ENCODE peak calls at places on chromosomes 6 and 20, in four cellular contexts. O, D, E and N are unnamed samples.

GRCh38 chr20:47167846-47168245 is 188.7 kb downstream of the ZMYND8 start:
- DNase-seq in O (no peak), E (no peak), D (no peak), N (no peak)

GRCh38 chr6:47919875-47920274 is 138.0 kb downstream of the OPN5 start:
- DNase-seq in E (no peak), D (no peak), O (no peak), N (no peak)

GRCh38 chr6:6711832-6712231 is 123.3 kb downstream of the LY86 start:
- DNase-seq in E (peak; percentile 41), O (no peak), D (no peak), N (no peak)

GRCh38 chr6:159184559-159184958 is 15.4 kb downstream of the FNDC1 start:
- DNase-seq in D (no peak), E (no peak), O (no peak), N (no peak)

GRCh38 chr6:41200901-41201783 is at the start of gene TREML2:
- DNase-seq in D (no peak), O (no peak), E (peak; percentile 61), N (no peak)

GRCh38 chr6:45464685-45465084 is 87.0 kb upstream of the SUPT3H start:
- DNase-seq in E (no peak), O (no peak), D (no peak), N (no peak)

GRCh38 chr6:108960601-108961000 is 112.4 kb downstream of the ARMC2 start:
- DNase-seq in E (no peak), O (no peak), D (no peak), N (no peak)

GRCh38 chr20:38962898-38963484 is 847 bp downstream of the DHX35 start:
- DNase-seq in D (no peak), O (no peak), E (no peak), N (no peak)

GRCh38 chr6:130583268-130583667 is 217.5 kb downstream of the TMEM200A start:
- DNase-seq in O (no peak), D (no peak), E (no peak), N (no peak)

GRCh38 chr6:34359438-34360158 is 32.9 kb downstream of the NUDT3 start:
- DNase-seq in E (no peak), O (no peak), D (no peak), N (no peak)

GRCh38 chr6:45650527-45651135 is 272.9 kb upstream of the SUPT3H start:
- DNase-seq in O (no peak), D (no peak), E (no peak), N (no peak)

GRCh38 chr6:52697903-52698302 is 27.0 kb downstream of the TMEM14A start:
- DNase-seq in O (no peak), D (no peak), E (no peak), N (no peak)

GRCh38 chr20:32885201-32885600 is 26.5 kb downstream of the EFCAB8 start:
- DNase-seq in O (no peak), D (no peak), E (no peak), N (no peak)

GRCh38 chr20:59672576-59672975 is 68.2 kb downstream of the PHACTR3 start:
- DNase-seq in O (no peak), E (no peak), D (no peak), N (no peak)

GRCh38 chr6:36607782-36608386 is 13.7 kb downstream of the SRSF3 start:
- DNase-seq in O (no peak), E (no peak), D (no peak), N (no peak)

GRCh38 chr6:2226775-2227174 is 18.6 kb downstream of the GMDS start:
- DNase-seq in E (no peak), D (no peak), O (no peak), N (no peak)

GRCh38 chr20:15930324-15931305 is 642.6 kb downstream of the KIF16B start:
- DNase-seq in D (no peak), E (peak; percentile 2), O (peak; percentile 42), N (no peak)

GRCh38 chr6:15627829-15628228 is 35.0 kb downstream of the DTNBP1 start:
- DNase-seq in O (no peak), E (no peak), D (no peak), N (no peak)

GRCh38 chr6:14925627-14926026 is 320.2 kb upstream of the JARID2 start:
- DNase-seq in E (no peak), D (no peak), O (no peak), N (no peak)

GRCh38 chr6:81761197-81761596 is 8.7 kb upstream of the TENT5A start:
- DNase-seq in E (no peak), O (no peak), D (no peak), N (no peak)

GRCh38 chr6:56374841-56375369 is 127.5 kb upstream of the COL21A1 start:
- DNase-seq in O (no peak), E (no peak), D (no peak), N (no peak)

GRCh38 chr6:45851001-45851400 is 164.7 kb downstream of the CLIC5 start:
- DNase-seq in E (no peak), O (no peak), D (no peak), N (no peak)

GRCh38 chr6:15715060-15715459 is 52.2 kb upstream of the DTNBP1 start:
- DNase-seq in E (no peak), D (no peak), O (no peak), N (no peak)

GRCh38 chr6:166251196-166251595 is 57.0 kb downstream of the PRR18 start:
- DNase-seq in D (no peak), O (no peak), E (no peak), N (no peak)

GRCh38 chr20:22717466-22717865 is 133.1 kb upstream of the FOXA2 start:
- DNase-seq in E (no peak), O (no peak), D (no peak), N (no peak)

GRCh38 chr20:31704225-31705119 is 18.2 kb downstream of the BCL2L1 start:
- DNase-seq in E (no peak), D (no peak), O (no peak), N (no peak)

GRCh38 chr6:148524509-148524908 is 181.9 kb downstream of the SASH1 start:
- DNase-seq in D (no peak), E (no peak), O (no peak), N (no peak)

GRCh38 chr6:63530984-63531383 is 41.3 kb upstream of the LOC128125822 start:
- DNase-seq in O (no peak), D (no peak), E (no peak), N (no peak)

GRCh38 chr6:30884521-30885480 is 482 bp downstream of the DDR1 start:
- DNase-seq in E (peak; percentile 46), O (no peak), D (peak; percentile 21), N (no peak)

GRCh38 chr6:53724501-53724900 is 58.9 kb upstream of the KLHL31 start:
- DNase-seq in O (no peak), E (no peak), D (no peak), N (no peak)

GRCh38 chr6:115575298-115575697 is 485.4 kb downstream of the FRK start:
- DNase-seq in D (no peak), O (no peak), E (no peak), N (no peak)

GRCh38 chr20:34888468-34888867 is 12.1 kb downstream of the ACSS2 start:
- DNase-seq in E (no peak), D (no peak), O (no peak), N (no peak)

GRCh38 chr6:6315660-6316059 is 4.8 kb downstream of the F13A1 start:
- DNase-seq in D (peak; percentile 5), O (no peak), E (peak; percentile 75), N (no peak)

GRCh38 chr6:160895562-160895961 is 96.0 kb upstream of the MAP3K4 start:
- DNase-seq in D (no peak), O (no peak), E (no peak), N (no peak)

GRCh38 chr20:23370274-23370673 is 8.3 kb downstream of the GZF1 start:
- DNase-seq in O (no peak), E (no peak), D (no peak), N (no peak)

GRCh38 chr6:108080010-108080780 is 5.7 kb upstream of the OSTM1 start:
- DNase-seq in O (no peak), E (no peak), D (no peak), N (no peak)

GRCh38 chr20:20837574-20838021 is 125.2 kb upstream of the RALGAPA2 start:
- DNase-seq in D (no peak), O (peak; percentile 64), E (peak; percentile 44), N (no peak)

GRCh38 chr20:21575981-21576740 is 62.3 kb upstream of the NKX2-2 start:
- DNase-seq in D (no peak), E (no peak), O (no peak), N (no peak)